ENCODE peak calls at places on chromosomes 16 and 17, in eight cellular contexts. One of them, this sample, is unnamed.

GRCh38 chr17:32495347-32496253 is 8.8 kb downstream of the CDK5R1 start:
- DNase-seq in RPMI8226: no peak
- DNase-seq in effector memory CD8-positive, alpha-beta T cell: no peak
- DNase-seq in stomach: no peak
- DNase-seq in CD4-positive, CD25-positive, alpha-beta regulatory T cell: no peak
- DNase-seq in DMS 273 treated with DMSO at 0.1 percent for 48 hours: no peak
- DNase-seq in stimulated activated naive CD4-positive, alpha-beta T cell: peak; percentile 12
- DNase-seq in lower lobe of right lung: peak; percentile 55
- DNase-seq in this sample: peak; percentile 40

GRCh38 chr17:9658593-9659211 is 13.4 kb downstream of the USP43 start:
- DNase-seq in lower lobe of right lung: no peak
- DNase-seq in effector memory CD8-positive, alpha-beta T cell: no peak
- DNase-seq in CD4-positive, CD25-positive, alpha-beta regulatory T cell: no peak
- DNase-seq in stomach: no peak
- DNase-seq in DMS 273 treated with DMSO at 0.1 percent for 48 hours: no peak
- DNase-seq in stimulated activated naive CD4-positive, alpha-beta T cell: no peak
- DNase-seq in RPMI8226: no peak
- DNase-seq in this sample: no peak

GRCh38 chr17:5741810-5742209 is 157.5 kb upstream of the NLRP1 start:
- DNase-seq in lower lobe of right lung: no peak
- DNase-seq in stomach: no peak
- DNase-seq in DMS 273 treated with DMSO at 0.1 percent for 48 hours: no peak
- DNase-seq in effector memory CD8-positive, alpha-beta T cell: no peak
- DNase-seq in CD4-positive, CD25-positive, alpha-beta regulatory T cell: no peak
- DNase-seq in stimulated activated naive CD4-positive, alpha-beta T cell: no peak
- DNase-seq in RPMI8226: no peak
- DNase-seq in this sample: no peak

GRCh38 chr16:69495821-69496220 is 69.9 kb upstream of the NFAT5 start:
- DNase-seq in stomach: peak; percentile 39
- DNase-seq in DMS 273 treated with DMSO at 0.1 percent for 48 hours: no peak
- DNase-seq in lower lobe of right lung: no peak
- DNase-seq in RPMI8226: no peak
- DNase-seq in CD4-positive, CD25-positive, alpha-beta regulatory T cell: no peak
- DNase-seq in stimulated activated naive CD4-positive, alpha-beta T cell: no peak
- DNase-seq in effector memory CD8-positive, alpha-beta T cell: no peak
- DNase-seq in this sample: no peak

GRCh38 chr17:7486181-7486580 is 2.0 kb downstream of the POLR2A start:
- DNase-seq in effector memory CD8-positive, alpha-beta T cell: no peak
- DNase-seq in stomach: no peak
- DNase-seq in CD4-positive, CD25-positive, alpha-beta regulatory T cell: no peak
- DNase-seq in DMS 273 treated with DMSO at 0.1 percent for 48 hours: no peak
- DNase-seq in RPMI8226: no peak
- DNase-seq in stimulated activated naive CD4-positive, alpha-beta T cell: no peak
- DNase-seq in lower lobe of right lung: no peak
- DNase-seq in this sample: no peak

GRCh38 chr17:1298616-1299015 is 19.2 kb downstream of the TRARG1 start:
- DNase-seq in stimulated activated naive CD4-positive, alpha-beta T cell: peak; percentile 42
- DNase-seq in CD4-positive, CD25-positive, alpha-beta regulatory T cell: peak; percentile 23
- DNase-seq in stomach: no peak
- DNase-seq in effector memory CD8-positive, alpha-beta T cell: peak; percentile 26
- DNase-seq in DMS 273 treated with DMSO at 0.1 percent for 48 hours: no peak
- DNase-seq in RPMI8226: peak; percentile 53
- DNase-seq in lower lobe of right lung: no peak
- DNase-seq in this sample: no peak

GRCh38 chr17:4944163-4944553 is 4.1 kb downstream of the RNF167 start:
- DNase-seq in CD4-positive, CD25-positive, alpha-beta regulatory T cell: peak; percentile 90
- DNase-seq in stomach: no peak
- DNase-seq in effector memory CD8-positive, alpha-beta T cell: peak; percentile 35
- DNase-seq in RPMI8226: no peak
- DNase-seq in DMS 273 treated with DMSO at 0.1 percent for 48 hours: no peak
- DNase-seq in lower lobe of right lung: no peak
- DNase-seq in stimulated activated naive CD4-positive, alpha-beta T cell: no peak
- DNase-seq in this sample: no peak

GRCh38 chr16:53576228-53576627 is 73.2 kb upstream of the AKTIP start:
- DNase-seq in RPMI8226: no peak
- DNase-seq in stimulated activated naive CD4-positive, alpha-beta T cell: no peak
- DNase-seq in DMS 273 treated with DMSO at 0.1 percent for 48 hours: peak; percentile 4
- DNase-seq in effector memory CD8-positive, alpha-beta T cell: no peak
- DNase-seq in CD4-positive, CD25-positive, alpha-beta regulatory T cell: no peak
- DNase-seq in lower lobe of right lung: no peak
- DNase-seq in stomach: no peak
- DNase-seq in this sample: no peak

GRCh38 chr17:63232565-63233310 is 213.4 kb downstream of the CYB561 start:
- DNase-seq in DMS 273 treated with DMSO at 0.1 percent for 48 hours: no peak
- DNase-seq in stimulated activated naive CD4-positive, alpha-beta T cell: no peak
- DNase-seq in stomach: no peak
- DNase-seq in RPMI8226: no peak
- DNase-seq in effector memory CD8-positive, alpha-beta T cell: no peak
- DNase-seq in CD4-positive, CD25-positive, alpha-beta regulatory T cell: no peak
- DNase-seq in lower lobe of right lung: no peak
- DNase-seq in this sample: no peak

GRCh38 chr17:28327031-28327607 is 8.1 kb downstream of the TMEM97 start:
- DNase-seq in stomach: peak; percentile 16
- DNase-seq in CD4-positive, CD25-positive, alpha-beta regulatory T cell: peak; percentile 31
- DNase-seq in stimulated activated naive CD4-positive, alpha-beta T cell: no peak
- DNase-seq in DMS 273 treated with DMSO at 0.1 percent for 48 hours: no peak
- DNase-seq in lower lobe of right lung: no peak
- DNase-seq in effector memory CD8-positive, alpha-beta T cell: no peak
- DNase-seq in RPMI8226: no peak
- DNase-seq in this sample: no peak

GRCh38 chr16:51577621-51578303 is 426.7 kb upstream of the SALL1 start:
- DNase-seq in DMS 273 treated with DMSO at 0.1 percent for 48 hours: no peak
- DNase-seq in stomach: no peak
- DNase-seq in effector memory CD8-positive, alpha-beta T cell: peak; percentile 2
- DNase-seq in stimulated activated naive CD4-positive, alpha-beta T cell: no peak
- DNase-seq in RPMI8226: no peak
- DNase-seq in lower lobe of right lung: no peak
- DNase-seq in CD4-positive, CD25-positive, alpha-beta regulatory T cell: no peak
- DNase-seq in this sample: peak; percentile 98

GRCh38 chr16:67613808-67614207 is 31.1 kb upstream of the CARMIL2 start:
- DNase-seq in CD4-positive, CD25-positive, alpha-beta regulatory T cell: peak; percentile 12
- DNase-seq in stimulated activated naive CD4-positive, alpha-beta T cell: no peak
- DNase-seq in DMS 273 treated with DMSO at 0.1 percent for 48 hours: no peak
- DNase-seq in lower lobe of right lung: no peak
- DNase-seq in RPMI8226: peak; percentile 23
- DNase-seq in effector memory CD8-positive, alpha-beta T cell: no peak
- DNase-seq in stomach: no peak
- DNase-seq in this sample: no peak

GRCh38 chr16:2148714-2149629 is 547 bp downstream of the RAB26 start:
- DNase-seq in stomach: peak; percentile 48
- DNase-seq in RPMI8226: peak; percentile 73
- DNase-seq in DMS 273 treated with DMSO at 0.1 percent for 48 hours: peak; percentile 54
- DNase-seq in lower lobe of right lung: no peak
- DNase-seq in effector memory CD8-positive, alpha-beta T cell: no peak
- DNase-seq in stimulated activated naive CD4-positive, alpha-beta T cell: no peak
- DNase-seq in CD4-positive, CD25-positive, alpha-beta regulatory T cell: no peak
- DNase-seq in this sample: no peak

GRCh38 chr16:66374176-66374575 is 7.7 kb downstream of the CDH5 start:
- DNase-seq in RPMI8226: no peak
- DNase-seq in DMS 273 treated with DMSO at 0.1 percent for 48 hours: no peak
- DNase-seq in effector memory CD8-positive, alpha-beta T cell: no peak
- DNase-seq in stomach: no peak
- DNase-seq in stimulated activated naive CD4-positive, alpha-beta T cell: no peak
- DNase-seq in CD4-positive, CD25-positive, alpha-beta regulatory T cell: no peak
- DNase-seq in lower lobe of right lung: no peak
- DNase-seq in this sample: no peak

GRCh38 chr16:47019563-47019962 is 46.1 kb upstream of the DNAJA2 start:
- DNase-seq in stomach: no peak
- DNase-seq in CD4-positive, CD25-positive, alpha-beta regulatory T cell: no peak
- DNase-seq in effector memory CD8-positive, alpha-beta T cell: no peak
- DNase-seq in lower lobe of right lung: no peak
- DNase-seq in stimulated activated naive CD4-positive, alpha-beta T cell: no peak
- DNase-seq in DMS 273 treated with DMSO at 0.1 percent for 48 hours: no peak
- DNase-seq in RPMI8226: no peak
- DNase-seq in this sample: no peak

GRCh38 chr16:683396-684066 is 603 bp downstream of the JMJD8 start:
- DNase-seq in CD4-positive, CD25-positive, alpha-beta regulatory T cell: no peak
- DNase-seq in effector memory CD8-positive, alpha-beta T cell: no peak
- DNase-seq in stimulated activated naive CD4-positive, alpha-beta T cell: no peak
- DNase-seq in stomach: no peak
- DNase-seq in RPMI8226: peak; percentile 36
- DNase-seq in lower lobe of right lung: no peak
- DNase-seq in DMS 273 treated with DMSO at 0.1 percent for 48 hours: no peak
- DNase-seq in this sample: no peak

GRCh38 chr17:19978206-19978802 is 676 bp upstream of the AKAP10 start:
- DNase-seq in CD4-positive, CD25-positive, alpha-beta regulatory T cell: peak; percentile 64
- DNase-seq in lower lobe of right lung: peak; percentile 79
- DNase-seq in DMS 273 treated with DMSO at 0.1 percent for 48 hours: no peak
- DNase-seq in stomach: no peak
- DNase-seq in effector memory CD8-positive, alpha-beta T cell: no peak
- DNase-seq in RPMI8226: peak; percentile 68
- DNase-seq in stimulated activated naive CD4-positive, alpha-beta T cell: no peak
- DNase-seq in this sample: no peak

GRCh38 chr17:1034652-1035210 is 37.8 kb downstream of the TIMM22 start:
- DNase-seq in effector memory CD8-positive, alpha-beta T cell: no peak
- DNase-seq in RPMI8226: no peak
- DNase-seq in CD4-positive, CD25-positive, alpha-beta regulatory T cell: no peak
- DNase-seq in DMS 273 treated with DMSO at 0.1 percent for 48 hours: no peak
- DNase-seq in stimulated activated naive CD4-positive, alpha-beta T cell: no peak
- DNase-seq in stomach: no peak
- DNase-seq in lower lobe of right lung: no peak
- DNase-seq in this sample: no peak

GRCh38 chr16:10833271-10833670 is 14.7 kb upstream of the TVP23A start:
- DNase-seq in CD4-positive, CD25-positive, alpha-beta regulatory T cell: no peak
- DNase-seq in RPMI8226: no peak
- DNase-seq in DMS 273 treated with DMSO at 0.1 percent for 48 hours: no peak
- DNase-seq in effector memory CD8-positive, alpha-beta T cell: no peak
- DNase-seq in stimulated activated naive CD4-positive, alpha-beta T cell: no peak
- DNase-seq in stomach: no peak
- DNase-seq in lower lobe of right lung: no peak
- DNase-seq in this sample: no peak

GRCh38 chr17:6269474-6269873 is 165.4 kb downstream of the AIPL1 start:
- DNase-seq in RPMI8226: peak; percentile 52
- DNase-seq in CD4-positive, CD25-positive, alpha-beta regulatory T cell: peak; percentile 35
- DNase-seq in lower lobe of right lung: no peak
- DNase-seq in stimulated activated naive CD4-positive, alpha-beta T cell: no peak
- DNase-seq in DMS 273 treated with DMSO at 0.1 percent for 48 hours: no peak
- DNase-seq in stomach: no peak
- DNase-seq in effector memory CD8-positive, alpha-beta T cell: no peak
- DNase-seq in this sample: peak; percentile 54

GRCh38 chr16:7644171-7644570 is 311.5 kb downstream of the RBFOX1 start:
- DNase-seq in effector memory CD8-positive, alpha-beta T cell: no peak
- DNase-seq in CD4-positive, CD25-positive, alpha-beta regulatory T cell: no peak
- DNase-seq in RPMI8226: no peak
- DNase-seq in stomach: no peak
- DNase-seq in stimulated activated naive CD4-positive, alpha-beta T cell: no peak
- DNase-seq in lower lobe of right lung: no peak
- DNase-seq in DMS 273 treated with DMSO at 0.1 percent for 48 hours: no peak
- DNase-seq in this sample: no peak

GRCh38 chr17:43570518-43570928 is 24.4 kb upstream of the ETV4 start:
- DNase-seq in CD4-positive, CD25-positive, alpha-beta regulatory T cell: no peak
- DNase-seq in stimulated activated naive CD4-positive, alpha-beta T cell: no peak
- DNase-seq in effector memory CD8-positive, alpha-beta T cell: no peak
- DNase-seq in RPMI8226: no peak
- DNase-seq in lower lobe of right lung: no peak
- DNase-seq in stomach: no peak
- DNase-seq in DMS 273 treated with DMSO at 0.1 percent for 48 hours: no peak
- DNase-seq in this sample: peak; percentile 90

GRCh38 chr17:64531955-64532371 is 25.2 kb downstream of the CEP95 start:
- DNase-seq in CD4-positive, CD25-positive, alpha-beta regulatory T cell: no peak
- DNase-seq in DMS 273 treated with DMSO at 0.1 percent for 48 hours: no peak
- DNase-seq in lower lobe of right lung: no peak
- DNase-seq in stimulated activated naive CD4-positive, alpha-beta T cell: no peak
- DNase-seq in RPMI8226: no peak
- DNase-seq in stomach: no peak
- DNase-seq in effector memory CD8-positive, alpha-beta T cell: no peak
- DNase-seq in this sample: no peak

GRCh38 chr16:88076211-88076931 is 125.1 kb downstream of the BANP start:
- DNase-seq in stimulated activated naive CD4-positive, alpha-beta T cell: no peak
- DNase-seq in stomach: no peak
- DNase-seq in RPMI8226: no peak
- DNase-seq in effector memory CD8-positive, alpha-beta T cell: no peak
- DNase-seq in DMS 273 treated with DMSO at 0.1 percent for 48 hours: no peak
- DNase-seq in lower lobe of right lung: peak; percentile 38
- DNase-seq in CD4-positive, CD25-positive, alpha-beta regulatory T cell: no peak
- DNase-seq in this sample: no peak

GRCh38 chr17:31877911-31878702 is 19.1 kb upstream of the COPRS start:
- DNase-seq in effector memory CD8-positive, alpha-beta T cell: no peak
- DNase-seq in RPMI8226: no peak
- DNase-seq in lower lobe of right lung: no peak
- DNase-seq in stomach: no peak
- DNase-seq in stimulated activated naive CD4-positive, alpha-beta T cell: no peak
- DNase-seq in DMS 273 treated with DMSO at 0.1 percent for 48 hours: no peak
- DNase-seq in CD4-positive, CD25-positive, alpha-beta regulatory T cell: peak; percentile 49
- DNase-seq in this sample: no peak

GRCh38 chr17:73985466-73986015 is 217.9 kb upstream of the RPL38 start:
- DNase-seq in RPMI8226: no peak
- DNase-seq in lower lobe of right lung: peak; percentile 37
- DNase-seq in stomach: no peak
- DNase-seq in DMS 273 treated with DMSO at 0.1 percent for 48 hours: no peak
- DNase-seq in CD4-positive, CD25-positive, alpha-beta regulatory T cell: no peak
- DNase-seq in effector memory CD8-positive, alpha-beta T cell: no peak
- DNase-seq in stimulated activated naive CD4-positive, alpha-beta T cell: no peak
- DNase-seq in this sample: no peak

GRCh38 chr17:71855000-71855399 is 265.8 kb upstream of the SOX9 start:
- DNase-seq in lower lobe of right lung: no peak
- DNase-seq in CD4-positive, CD25-positive, alpha-beta regulatory T cell: no peak
- DNase-seq in DMS 273 treated with DMSO at 0.1 percent for 48 hours: no peak
- DNase-seq in RPMI8226: no peak
- DNase-seq in stimulated activated naive CD4-positive, alpha-beta T cell: no peak
- DNase-seq in effector memory CD8-positive, alpha-beta T cell: no peak
- DNase-seq in stomach: no peak
- DNase-seq in this sample: no peak

This sample was measured in renal cortical epithelial cell.